ENCODE peak calls at places on chromosomes 6 and 20, in four cellular contexts. U, J, Q and R are unnamed samples.

GRCh38 chr20:58019027-58019849 is 209.2 kb downstream of the ANKRD60 start:
- DNase-seq in U (no peak), J (no peak), Q (no peak), R (peak; percentile 72)

GRCh38 chr6:160036790-160037206 is 67.9 kb downstream of the IGF2R start:
- DNase-seq in Q (no peak), U (no peak), J (peak; percentile 47), R (no peak)

GRCh38 chr20:36469973-36470372 is 71.3 kb upstream of the MYL9 start:
- DNase-seq in Q (no peak), J (no peak), U (no peak), R (no peak)

GRCh38 chr6:66264376-66264775 is 557.4 kb upstream of the EYS start:
- DNase-seq in J (no peak), Q (no peak), U (no peak), R (no peak)

GRCh38 chr6:44161997-44162338 is 3.3 kb downstream of the CAPN11 start:
- DNase-seq in U (peak; percentile 69), J (no peak), Q (no peak), R (peak; percentile 98)

GRCh38 chr6:61810047-61810446 is 476.0 kb downstream of the KHDRBS2 start:
- DNase-seq in U (no peak), Q (no peak), J (no peak), R (no peak)

GRCh38 chr6:126015869-126016268 is 29.5 kb downstream of the TRMT11 start:
- DNase-seq in J (no peak), Q (no peak), U (no peak), R (no peak)

GRCh38 chr20:22452442-22453011 is 131.8 kb downstream of the FOXA2 start:
- DNase-seq in J (no peak), Q (no peak), U (no peak), R (no peak)

GRCh38 chr6:105291525-105291924 is 111.4 kb downstream of the PREP start:
- DNase-seq in J (no peak), U (no peak), Q (no peak), R (no peak)

GRCh38 chr20:22861231-22861980 is 173.7 kb upstream of the SSTR4 start:
- DNase-seq in Q (no peak), U (no peak), J (no peak), R (no peak)

GRCh38 chr6:152404936-152405595 is 232.1 kb downstream of the SYNE1 start:
- DNase-seq in Q (no peak), J (no peak), U (no peak), R (no peak)

GRCh38 chr20:50843331-50844276 is 48.7 kb downstream of the BCAS4 start:
- DNase-seq in J (no peak), U (no peak), Q (peak; percentile 52), R (no peak)

GRCh38 chr20:21288587-21289370 is 14.4 kb upstream of the XRN2 start:
- DNase-seq in U (no peak), Q (no peak), J (no peak), R (no peak)

GRCh38 chr6:2542101-2542857 is 208.4 kb downstream of the MYLK4 start:
- DNase-seq in J (no peak), U (no peak), Q (no peak), R (no peak)

GRCh38 chr6:158008894-158009891 is 27.5 kb downstream of the SYNJ2 start:
- DNase-seq in J (peak; percentile 64), U (peak; percentile 49), Q (no peak), R (no peak)

GRCh38 chr6:44115866-44116265 is 11.4 kb downstream of the MRPL14 start:
- DNase-seq in U (no peak), Q (no peak), J (no peak), R (peak; percentile 86)

GRCh38 chr6:27479319-27480182 is 6.6 kb upstream of the ZNF184 start:
- DNase-seq in Q (peak; percentile 63), U (peak; percentile 93), J (peak; percentile 88), R (peak; percentile 50)

GRCh38 chr6:47663462-47664216 is 34.7 kb upstream of the ADGRF4 start:
- DNase-seq in Q (no peak), J (no peak), U (no peak), R (no peak)

GRCh38 chr6:24004659-24005058 is 121.4 kb upstream of the NRSN1 start:
- DNase-seq in U (no peak), J (no peak), Q (no peak), R (no peak)

GRCh38 chr20:32586291-32586690 is 1.2 kb upstream of the NOL4L start:
- DNase-seq in Q (no peak), J (no peak), U (no peak), R (no peak)

GRCh38 chr20:32588040-32588439 is 2.9 kb upstream of the NOL4L start:
- DNase-seq in Q (no peak), J (no peak), U (no peak), R (no peak)

GRCh38 chr20:32583581-32584045 is 1.5 kb downstream of the NOL4L start:
- DNase-seq in J (no peak), U (peak; percentile 53), Q (no peak), R (no peak)

GRCh38 chr20:32585011-32585518 is at the start of gene NOL4L:
- DNase-seq in Q (peak; percentile 39), J (no peak), U (peak; percentile 67), R (peak; percentile 47)

DNA sequence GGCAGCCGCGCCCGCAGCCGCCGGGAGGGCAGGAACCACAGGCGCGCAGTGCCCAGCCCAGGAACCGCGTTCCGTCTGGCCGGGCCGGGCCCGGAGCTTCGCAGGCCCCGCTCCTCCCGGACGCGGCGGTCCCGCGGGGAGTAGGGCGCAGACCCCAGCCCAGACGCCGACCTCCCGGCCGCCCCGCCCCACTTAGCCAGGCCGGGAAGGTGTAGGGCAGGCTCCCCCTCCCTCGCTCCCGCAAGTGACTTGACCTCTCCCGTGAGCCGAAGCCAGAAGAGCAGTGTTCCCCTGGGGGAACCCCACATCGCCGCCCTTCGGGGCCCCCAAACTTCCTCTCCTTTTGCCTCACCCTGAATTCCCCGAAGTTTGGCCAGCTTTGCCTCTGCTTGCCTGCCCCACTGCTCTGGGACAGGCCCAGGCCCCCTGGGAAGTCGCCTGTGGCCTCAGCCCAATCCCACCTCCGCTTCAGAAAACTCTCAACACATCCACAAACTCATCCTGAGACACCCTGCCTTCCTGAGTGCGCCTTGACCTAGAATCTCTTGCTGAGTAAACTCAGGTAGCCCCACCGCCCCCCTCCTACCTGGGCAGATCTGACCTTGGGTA is 490 bp upstream of the NOL4L start:
- DNase-seq in J (no peak), U (peak; percentile 42), Q (no peak), R (no peak)
- TF ChIP-seq POLR2A in J (no peak), U (no peak), Q (no peak), R (no peak)

GRCh38 chr6:99521557-99522286 is 6.5 kb upstream of the USP45 start:
- DNase-seq in Q (no peak), J (peak; percentile 38), U (no peak), R (no peak)
- TF ChIP-seq POLR2A in Q (no peak), J (no peak), U (no peak), R (no peak)

GRCh38 chr6:166386111-166386510 is 3.4 kb upstream of the MPC1 start:
- DNase-seq in J (no peak), Q (no peak), U (no peak), R (no peak)

GRCh38 chr6:166382500-166382932 is 224 bp downstream of the MPC1 start:
- DNase-seq in J (no peak), U (no peak), Q (no peak), R (no peak)

GRCh38 chr6:166381381-166381732 is 1.4 kb downstream of the MPC1 start:
- DNase-seq in U (no peak), J (no peak), Q (no peak), R (no peak)

GRCh38 chr6:166381733-166382499 is 824 bp downstream of the MPC1 start:
- DNase-seq in J (peak; percentile 41), U (peak; percentile 84), Q (peak; percentile 92), R (peak; percentile 34)

DNA sequence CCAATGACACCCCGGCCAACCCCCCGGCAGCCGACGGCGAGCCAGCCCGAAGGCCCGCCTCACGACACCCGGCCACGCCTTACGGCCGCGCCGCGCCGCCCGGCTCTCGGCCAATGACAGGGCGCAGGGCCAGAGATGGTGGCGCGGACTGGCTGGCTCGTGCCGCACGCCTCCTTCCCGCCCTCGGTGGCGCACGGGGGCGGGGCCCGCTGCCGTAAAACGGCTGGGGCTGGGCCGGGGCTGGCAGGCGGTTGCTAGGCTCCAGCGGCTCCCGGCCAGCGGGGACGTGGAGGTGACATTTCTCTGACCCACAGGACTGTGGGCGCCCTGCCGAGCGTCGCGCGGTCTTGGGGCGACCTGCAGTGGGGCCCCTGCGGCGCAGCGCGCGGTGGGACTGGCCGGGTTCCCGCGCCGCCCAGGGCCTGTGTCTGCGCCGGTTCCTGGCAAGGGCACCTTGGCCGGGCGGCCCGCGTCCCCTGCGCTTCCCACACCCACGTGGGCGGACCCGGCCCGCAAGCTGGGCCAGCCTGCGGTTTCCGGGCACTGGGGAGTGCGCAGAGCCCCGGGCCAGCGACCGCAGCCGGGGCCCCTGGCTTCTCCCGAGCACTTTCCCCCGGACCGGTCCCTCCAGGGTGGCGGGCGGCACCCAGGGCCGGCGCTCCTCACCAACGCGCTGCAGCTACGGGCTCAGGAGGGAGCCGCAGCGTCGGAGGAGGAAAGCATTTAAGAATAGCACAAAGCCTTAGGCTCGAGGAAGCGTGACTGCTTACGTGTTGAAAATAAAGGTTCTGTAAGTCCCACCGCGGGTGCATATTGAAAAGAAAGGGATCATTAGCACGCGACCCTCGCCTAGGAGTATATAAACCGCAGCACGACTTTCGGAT is at the start of gene MPC1:
- DNase-seq in U (peak; percentile 99), Q (peak; percentile 98), J (peak; percentile 91), R (peak; percentile 79)
- TF ChIP-seq POLR2A in U (peak; percentile 73), Q (no peak), J (peak; percentile 87), R (peak; percentile 76)

DNA sequence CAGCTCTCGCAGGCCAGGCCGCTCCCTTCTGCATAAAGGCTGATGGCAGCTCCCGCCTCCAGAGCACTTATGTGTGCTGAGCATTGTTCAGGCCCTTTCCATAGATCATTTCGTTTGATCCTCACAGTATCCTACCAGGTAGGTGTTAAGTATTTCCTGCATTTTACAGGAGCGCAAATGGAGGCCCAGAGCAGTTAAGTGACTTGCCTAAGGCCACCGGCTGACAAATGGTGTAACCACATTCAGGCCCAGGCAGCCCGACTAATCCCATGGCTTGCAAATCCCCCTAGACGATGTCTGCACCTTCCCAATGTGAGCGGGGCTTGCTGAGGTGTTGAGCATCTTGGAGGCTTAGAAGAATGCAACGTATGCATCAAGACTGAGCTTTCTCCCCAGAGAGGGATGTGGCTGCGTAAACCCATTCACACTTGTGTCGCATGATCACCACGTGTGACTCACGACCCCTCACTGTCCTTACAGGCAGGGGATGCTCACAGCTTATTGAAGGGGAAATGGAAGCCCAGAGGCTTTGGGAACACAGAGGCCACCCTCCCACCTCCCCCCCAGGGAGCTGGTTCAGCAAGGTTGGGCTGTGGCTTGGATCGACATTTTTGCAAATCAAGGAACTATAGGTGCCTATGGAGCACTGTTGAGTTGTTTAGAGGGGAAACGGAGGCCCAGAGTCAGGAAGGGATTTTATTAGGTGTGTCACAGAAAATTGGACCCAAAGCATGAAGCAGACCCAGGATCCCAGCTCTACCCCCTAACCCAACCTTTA is 7.0 kb downstream of the BPIFB2 start:
- DNase-seq in J (no peak), U (peak; percentile 42), Q (no peak), R (no peak)
- TF ChIP-seq POLR2A in J (no peak), U (no peak), Q (no peak), R (no peak)